ENCODE peak calls at places on chromosomes 11 and 22, in ten cellular contexts. L, G, D, X, P, K, J, T, C and N are unnamed samples.

GRCh38 chr11:118342503-118343161 is at the start of gene CD3D:
- DNase-seq in L (no peak), P (no peak), D (no peak), C (no peak), G (no peak), J (no peak), K (no peak), X (no peak), T (no peak), N (no peak)

GRCh38 chr11:65504671-65505433 is 6.0 kb downstream of the MALAT1 start:
- DNase-seq in D (no peak), P (no peak), X (no peak), J (peak; percentile 29), C (no peak), T (peak; percentile 72), K (no peak), L (no peak), G (peak; percentile 21), N (no peak)

GRCh38 chr11:31387379-31387778 is 17.7 kb downstream of the DNAJC24 start:
- DNase-seq in X (no peak), K (no peak), P (no peak), G (peak; percentile 70), J (peak; percentile 20), L (no peak), T (peak; percentile 10), D (no peak), C (no peak), N (no peak)

GRCh38 chr11:116243975-116244374 is 528.8 kb downstream of the BUD13 start:
- DNase-seq in K (no peak), D (no peak), C (no peak), G (no peak), L (no peak), P (no peak), J (no peak), T (no peak), X (no peak), N (no peak)

GRCh38 chr11:70544774-70545625 is 146.7 kb downstream of the CTTN start:
- DNase-seq in C (no peak), P (no peak), D (no peak), J (peak; percentile 83), X (peak; percentile 91), T (peak; percentile 8), K (no peak), G (no peak), L (peak; percentile 79), N (no peak)

GRCh38 chr11:132257861-132258260 is 887.4 kb downstream of the NTM start:
- DNase-seq in L (no peak), C (no peak), K (no peak), T (no peak), X (no peak), G (no peak), P (no peak), D (no peak), J (no peak), N (no peak)

GRCh38 chr11:78753297-78753696 is 178.6 kb upstream of the NARS2 start:
- DNase-seq in K (no peak), J (peak; percentile 15), G (no peak), L (no peak), X (no peak), C (no peak), T (no peak), D (no peak), P (no peak), N (no peak)

GRCh38 chr11:9616858-9617257 is 43.4 kb downstream of the WEE1 start:
- DNase-seq in L (no peak), C (no peak), D (no peak), K (peak; percentile 33), T (no peak), G (no peak), J (no peak), X (no peak), P (no peak), N (no peak)

GRCh38 chr11:17512101-17512500 is 32.1 kb downstream of the USH1C start:
- DNase-seq in P (no peak), X (no peak), J (no peak), D (no peak), T (no peak), C (no peak), K (no peak), G (no peak), L (no peak), N (no peak)

GRCh38 chr11:69892237-69892985 is 73.2 kb upstream of the FGF3 start:
- DNase-seq in G (no peak), K (no peak), X (peak; percentile 65), J (no peak), C (no peak), P (no peak), T (no peak), L (peak; percentile 89), D (no peak), N (no peak)

GRCh38 chr11:3344775-3345174 is 34.2 kb downstream of the ZNF195 start:
- DNase-seq in J (no peak), L (no peak), P (no peak), C (no peak), X (no peak), K (no peak), G (no peak), D (no peak), T (no peak), N (no peak)

GRCh38 chr11:35735903-35736302 is 73.3 kb downstream of the TRIM44 start:
- DNase-seq in D (no peak), C (no peak), G (no peak), P (no peak), K (no peak), J (no peak), T (peak; percentile 20), X (no peak), L (no peak), N (no peak)

GRCh38 chr22:39487826-39488520 is 14.1 kb upstream of the MIEF1 start:
- DNase-seq in J (no peak), D (no peak), C (no peak), X (no peak), K (no peak), G (no peak), P (no peak), L (no peak), T (no peak), N (no peak)

GRCh38 chr11:46918778-46919513 is 596 bp upstream of the LRP4 start:
- DNase-seq in P (no peak), X (peak; percentile 65), K (peak; percentile 36), C (no peak), G (no peak), D (no peak), L (peak; percentile 57), J (no peak), T (no peak), N (no peak)

GRCh38 chr11:98060759-98061158 is 960.0 kb upstream of the CNTN5 start:
- DNase-seq in J (no peak), X (no peak), G (no peak), D (no peak), P (no peak), K (no peak), C (no peak), L (no peak), T (no peak), N (no peak)

GRCh38 chr11:11989774-11990744 is 18.4 kb downstream of the DKK3 start:
- DNase-seq in J (peak; percentile 38), G (no peak), X (no peak), K (no peak), T (peak; percentile 55), D (peak; percentile 60), C (no peak), L (no peak), P (no peak), N (no peak)

GRCh38 chr11:2222479-2222878 is 47.9 kb downstream of the ASCL2 start:
- DNase-seq in K (no peak), X (no peak), L (no peak), T (no peak), D (no peak), P (no peak), G (no peak), J (no peak), C (no peak), N (no peak)

GRCh38 chr11:114440971-114441810 is 1.9 kb downstream of the REXO2 start:
- DNase-seq in J (no peak), X (no peak), T (peak; percentile 8), L (no peak), D (no peak), C (no peak), K (peak; percentile 5), G (no peak), P (no peak), N (no peak)

GRCh38 chr11:114438303-114438702 is 964 bp upstream of the REXO2 start:
- DNase-seq in L (peak; percentile 39), X (peak; percentile 9), T (peak; percentile 19), C (no peak), P (no peak), K (no peak), G (peak; percentile 80), J (peak; percentile 47), D (no peak), N (no peak)

GRCh38 chr11:114440121-114440860 is 1.0 kb downstream of the REXO2 start:
- DNase-seq in C (no peak), X (peak; percentile 16), G (no peak), P (no peak), J (peak; percentile 29), L (no peak), D (no peak), K (peak; percentile 11), T (peak; percentile 35), N (no peak)

GRCh38 chr11:114441921-114442320 is 2.7 kb downstream of the REXO2 start:
- DNase-seq in X (no peak), L (no peak), T (no peak), K (no peak), P (no peak), D (no peak), G (no peak), C (no peak), J (no peak), N (no peak)

GRCh38 chr11:114439229-114440120 is at the start of gene REXO2:
- DNase-seq in P (peak; percentile 91), K (peak; percentile 96), T (peak; percentile 97), L (peak; percentile 95), G (peak; percentile 99), D (peak; percentile 97), X (peak; percentile 96), C (peak; percentile 86), J (peak; percentile 95), N (peak; percentile 85)
- TF ChIP-seq CTCF in P (no peak), K (no peak), T (peak; percentile 10), L (peak; percentile 32), G (peak; percentile 42), D (peak; percentile 30), X (peak; percentile 44), C (peak; percentile 43), J (peak; percentile 32), N (peak; percentile 37)

GRCh38 chr22:38027487-38027886 is 29.7 kb upstream of the PICK1 start:
- DNase-seq in T (no peak), G (no peak), P (no peak), C (no peak), L (no peak), D (no peak), J (no peak), X (no peak), K (no peak), N (no peak)
- TF ChIP-seq CTCF in T (no peak), G (no peak), P (no peak), C (no peak), L (no peak), D (no peak), J (no peak), X (no peak), K (no peak), N (no peak)

GRCh38 chr22:47967841-47968240 is 1205.4 kb downstream of the TBC1D22A start:
- DNase-seq in L (no peak), X (no peak), G (no peak), K (no peak), C (no peak), P (no peak), D (no peak), J (no peak), T (no peak), N (no peak)
- TF ChIP-seq CTCF in L (no peak), X (no peak), G (no peak), K (no peak), C (no peak), P (no peak), D (no peak), J (no peak), T (no peak), N (no peak)

GRCh38 chr22:24106385-24107381 is 74.6 kb upstream of the SUSD2 start:
- DNase-seq in D (no peak), C (no peak), K (peak; percentile 45), G (no peak), P (no peak), L (peak; percentile 37), J (no peak), T (peak; percentile 13), X (peak; percentile 20), N (no peak)
- TF ChIP-seq CTCF in D (no peak), C (no peak), K (peak; percentile 47), G (no peak), P (no peak), L (peak; percentile 29), J (no peak), T (peak; percentile 1), X (peak; percentile 15), N (peak; percentile 27)